ENCODE peak calls at places on chromosome 12, in four cellular contexts. One of them, this sample, is unnamed.

GRCh38 chr12:101599311-101599710 is 4.5 kb downstream of the MYBPC1 start:
- DNase-seq in CD8-positive, alpha-beta T cell: no peak
- DNase-seq in heart right ventricle: no peak
- DNase-seq in astrocyte: no peak
- DNase-seq in this sample: no peak

GRCh38 chr12:11884661-11885060 is 186.1 kb upstream of the BCL2L14 start:
- DNase-seq in astrocyte: no peak
- DNase-seq in heart right ventricle: no peak
- DNase-seq in CD8-positive, alpha-beta T cell: no peak
- DNase-seq in this sample: no peak

GRCh38 chr12:6039894-6040601 is 84.4 kb downstream of the VWF start:
- DNase-seq in heart right ventricle: no peak
- DNase-seq in CD8-positive, alpha-beta T cell: peak; percentile 39
- DNase-seq in astrocyte: peak; percentile 34
- DNase-seq in this sample: peak; percentile 55

GRCh38 chr12:127113945-127114344 is 1153.0 kb upstream of the TMEM132C start:
- DNase-seq in CD8-positive, alpha-beta T cell: no peak
- DNase-seq in heart right ventricle: no peak
- DNase-seq in astrocyte: no peak
- DNase-seq in this sample: no peak

GRCh38 chr12:10320643-10321042 is 13.0 kb downstream of the KLRD1 start:
- DNase-seq in astrocyte: no peak
- DNase-seq in heart right ventricle: no peak
- DNase-seq in CD8-positive, alpha-beta T cell: no peak
- DNase-seq in this sample: no peak

GRCh38 chr12:63093711-63094110 is 57.3 kb downstream of the AVPR1A start:
- DNase-seq in heart right ventricle: no peak
- DNase-seq in astrocyte: no peak
- DNase-seq in CD8-positive, alpha-beta T cell: no peak
- DNase-seq in this sample: no peak

GRCh38 chr12:10940389-10940788 is 1.3 kb upstream of the TAS2R14 start:
- DNase-seq in astrocyte: peak; percentile 91
- DNase-seq in CD8-positive, alpha-beta T cell: no peak
- DNase-seq in heart right ventricle: no peak
- DNase-seq in this sample: no peak

GRCh38 chr12:89863332-89863938 is 154.8 kb upstream of the ATP2B1 start:
- DNase-seq in CD8-positive, alpha-beta T cell: peak; percentile 75
- DNase-seq in heart right ventricle: no peak
- DNase-seq in astrocyte: no peak
- DNase-seq in this sample: no peak

GRCh38 chr12:48788522-48788851 is 402 bp downstream of the ADCY6 start:
- DNase-seq in heart right ventricle: peak; percentile 28
- DNase-seq in astrocyte: no peak
- DNase-seq in CD8-positive, alpha-beta T cell: no peak
- DNase-seq in this sample: no peak
- H3K4me3 ChIP-seq in heart right ventricle: peak overlapping the region; percentile 94
- H3K4me3 ChIP-seq in astrocyte: peak overlapping the region; percentile 69
- H3K4me3 ChIP-seq in CD8-positive, alpha-beta T cell: no peak overlapping the region
- H3K4me3 ChIP-seq in this sample: peak overlapping the region; percentile 70

DNA sequence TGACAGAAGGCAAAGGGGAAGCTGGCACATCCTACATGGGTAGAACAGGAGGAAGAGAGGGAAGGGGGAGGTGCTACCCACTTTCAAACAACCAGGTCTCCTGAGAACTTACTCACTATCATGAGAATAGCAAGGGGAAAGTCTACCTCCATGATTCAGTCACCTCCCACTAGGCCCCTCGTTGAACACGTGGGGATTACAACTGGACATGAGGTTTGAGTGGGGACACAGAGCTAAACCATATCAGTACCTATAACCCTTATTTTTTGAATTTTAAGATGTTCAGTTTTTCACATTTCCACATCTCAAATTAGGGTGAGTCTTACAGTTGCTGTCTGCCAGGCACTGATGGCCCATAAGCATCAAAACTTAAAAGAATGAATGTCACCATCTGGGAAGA is 80.2 kb upstream of the ST8SIA1 start:
- DNase-seq in CD8-positive, alpha-beta T cell: no peak
- DNase-seq in heart right ventricle: no peak
- DNase-seq in astrocyte: no peak
- DNase-seq in this sample: no peak
- H3K4me1 ChIP-seq in CD8-positive, alpha-beta T cell: no peaks in the 10 kb centered on the region
- H3K4me1 ChIP-seq in heart right ventricle: peaks cover 6% of the 10 kb centered on the region
- H3K4me1 ChIP-seq in astrocyte: no peaks in the 10 kb centered on the region
- H3K4me1 ChIP-seq in this sample: no peaks in the 10 kb centered on the region

GRCh38 chr12:47192046-47192445 is 112.3 kb upstream of the AMIGO2 start:
- DNase-seq in heart right ventricle: no peak
- DNase-seq in astrocyte: no peak
- DNase-seq in CD8-positive, alpha-beta T cell: no peak
- DNase-seq in this sample: no peak

GRCh38 chr12:47189753-47190152 is 110.0 kb upstream of the AMIGO2 start:
- DNase-seq in CD8-positive, alpha-beta T cell: no peak
- DNase-seq in astrocyte: no peak
- DNase-seq in heart right ventricle: no peak
- DNase-seq in this sample: no peak

GRCh38 chr12:47188576-47189441 is 109.0 kb upstream of the AMIGO2 start:
- DNase-seq in CD8-positive, alpha-beta T cell: no peak
- DNase-seq in astrocyte: peak; percentile 75
- DNase-seq in heart right ventricle: no peak
- DNase-seq in this sample: no peak

GRCh38 chr12:47190271-47190750 is 110.6 kb upstream of the AMIGO2 start:
- DNase-seq in astrocyte: peak; percentile 78
- DNase-seq in CD8-positive, alpha-beta T cell: peak; percentile 25
- DNase-seq in heart right ventricle: no peak
- DNase-seq in this sample: no peak

GRCh38 chr12:47190905-47191304 is 111.1 kb upstream of the AMIGO2 start:
- DNase-seq in heart right ventricle: no peak
- DNase-seq in CD8-positive, alpha-beta T cell: no peak
- DNase-seq in astrocyte: no peak
- DNase-seq in this sample: no peak
- H3K27ac ChIP-seq in heart right ventricle: no peak overlapping the region
- H3K27ac ChIP-seq in CD8-positive, alpha-beta T cell: no peak overlapping the region
- H3K27ac ChIP-seq in astrocyte: peak overlapping the region; percentile 48
- H3K27ac ChIP-seq in this sample: no peak overlapping the region

GRCh38 chr12:53757095-53757770 is 5.5 kb upstream of the CISTR start:
- DNase-seq in CD8-positive, alpha-beta T cell: peak; percentile 75
- DNase-seq in astrocyte: peak; percentile 14
- DNase-seq in heart right ventricle: peak; percentile 79
- DNase-seq in this sample: no peak

GRCh38 chr12:53758081-53758769 is 6.4 kb upstream of the CISTR start:
- DNase-seq in heart right ventricle: no peak
- DNase-seq in astrocyte: no peak
- DNase-seq in CD8-positive, alpha-beta T cell: no peak
- DNase-seq in this sample: no peak

GRCh38 chr12:53759261-53759660 is 7.5 kb upstream of the CISTR start:
- DNase-seq in astrocyte: no peak
- DNase-seq in CD8-positive, alpha-beta T cell: no peak
- DNase-seq in heart right ventricle: no peak
- DNase-seq in this sample: no peak

GRCh38 chr12:53764630-53765029 is 12.9 kb upstream of the CISTR start:
- DNase-seq in astrocyte: no peak
- DNase-seq in CD8-positive, alpha-beta T cell: no peak
- DNase-seq in heart right ventricle: no peak
- DNase-seq in this sample: no peak

DNA sequence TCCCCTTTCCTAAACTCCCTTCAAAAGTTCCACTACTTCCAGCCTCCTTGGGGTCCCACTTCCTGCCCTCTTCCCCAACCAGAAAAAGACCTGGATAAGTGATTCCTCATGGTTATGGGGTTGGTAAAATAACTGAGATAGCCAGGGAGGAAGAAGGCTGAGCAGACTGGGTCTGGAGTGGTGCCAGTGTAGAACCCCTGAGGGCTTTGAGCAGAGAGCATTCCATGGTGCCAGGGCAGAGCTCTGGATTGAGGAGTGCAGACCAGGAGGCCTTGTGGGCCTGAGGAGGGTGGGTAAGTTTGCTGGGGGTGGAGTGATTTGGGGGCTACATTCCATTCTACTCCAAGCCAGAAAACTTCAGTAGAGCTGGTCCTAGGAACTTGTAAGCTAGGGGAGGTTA is 9.5 kb upstream of the CISTR start:
- DNase-seq in astrocyte: no peak
- DNase-seq in heart right ventricle: no peak
- DNase-seq in CD8-positive, alpha-beta T cell: no peak
- DNase-seq in this sample: no peak
- H3K4me3 ChIP-seq in astrocyte: no peak overlapping the region
- H3K4me3 ChIP-seq in heart right ventricle: no peak overlapping the region
- H3K4me3 ChIP-seq in CD8-positive, alpha-beta T cell: no peak overlapping the region
- H3K4me3 ChIP-seq in this sample: no peak overlapping the region

DNA sequence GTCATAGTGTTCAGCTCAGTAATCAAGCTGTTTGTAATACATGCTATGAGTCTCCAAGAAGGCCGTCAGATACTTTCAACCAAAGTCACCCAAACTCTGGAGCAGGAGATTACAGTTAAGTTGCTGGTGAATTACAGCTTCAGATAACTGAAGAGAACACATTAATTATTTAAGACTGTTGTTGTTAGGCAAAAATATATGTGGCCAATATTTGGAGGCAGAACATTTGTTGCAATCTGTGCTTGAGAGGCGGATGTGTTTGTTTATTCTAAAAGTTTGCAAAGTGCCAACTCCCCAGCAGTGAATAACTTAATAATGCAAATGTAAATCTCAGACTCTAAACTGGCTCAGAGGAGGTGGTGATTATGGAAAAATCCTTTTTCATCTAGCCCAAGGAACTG is 300.7 kb upstream of the TBX3 start:
- DNase-seq in CD8-positive, alpha-beta T cell: no peak
- DNase-seq in heart right ventricle: no peak
- DNase-seq in astrocyte: no peak
- DNase-seq in this sample: no peak
- H3K4me1 ChIP-seq in CD8-positive, alpha-beta T cell: no peaks in the 10 kb centered on the region
- H3K4me1 ChIP-seq in heart right ventricle: no peaks in the 10 kb centered on the region
- H3K4me1 ChIP-seq in astrocyte: no peaks in the 10 kb centered on the region
- H3K4me1 ChIP-seq in this sample: no peaks in the 10 kb centered on the region

GRCh38 chr12:4133636-4134433 is 139.7 kb upstream of the CCND2 start:
- DNase-seq in CD8-positive, alpha-beta T cell: no peak
- DNase-seq in astrocyte: no peak
- DNase-seq in heart right ventricle: no peak
- DNase-seq in this sample: no peak
- H3K27ac ChIP-seq in CD8-positive, alpha-beta T cell: no peak overlapping the region
- H3K27ac ChIP-seq in astrocyte: no peak overlapping the region
- H3K27ac ChIP-seq in heart right ventricle: no peak overlapping the region
- H3K27ac ChIP-seq in this sample: no peak overlapping the region